ENCODE peak calls at places on chromosomes 3 and 15, in five cellular contexts. U, G, O, A and L are unnamed samples.

GRCh38 chr3:178778579-178778978 is 242.3 kb downstream of the KCNMB2 start:
- DNase-seq in U (no peak), G (no peak), O (no peak), A (no peak), L (no peak)

GRCh38 chr15:80517290-80517689 is 113.1 kb downstream of the ARNT2 start:
- DNase-seq in U (no peak), G (no peak), O (no peak), A (no peak), L (no peak)

GRCh38 chr3:154135511-154136173 is 14.5 kb downstream of the ARHGEF26 start:
- DNase-seq in U (no peak), G (peak), O (no peak), A (no peak), L (no peak)

GRCh38 chr3:150080058-150080730 is 109.5 kb upstream of the PFN2 start:
- DNase-seq in U (no peak), G (no peak), O (no peak), A (peak), L (no peak)

GRCh38 chr3:122383915-122384697 is at the start of gene FAM162A:
- DNase-seq in U (peak), G (peak), O (peak), A (peak), L (peak)

GRCh38 chr3:68876112-68876713 is 56.1 kb downstream of the TAFA4 start:
- DNase-seq in U (no peak), G (peak), O (no peak), A (peak), L (no peak)

GRCh38 chr15:50049871-50050270 is 69.2 kb downstream of the ATP8B4 start:
- DNase-seq in U (no peak), G (no peak), O (no peak), A (no peak), L (no peak)

GRCh38 chr3:149589332-149589731 is 68.5 kb downstream of the WWTR1 start:
- DNase-seq in U (no peak), G (no peak), O (no peak), A (no peak), L (no peak)

GRCh38 chr15:84006467-84006866 is 229.1 kb upstream of the GOLGA6L4 start:
- DNase-seq in U (no peak), G (no peak), O (no peak), A (no peak), L (no peak)

GRCh38 chr3:135215516-135215915 is 420.5 kb downstream of the EPHB1 start:
- DNase-seq in U (no peak), G (no peak), O (no peak), A (no peak), L (no peak)

GRCh38 chr3:101340591-101340990 is 20.2 kb upstream of the IMPG2 start:
- DNase-seq in U (no peak), G (no peak), O (no peak), A (no peak), L (no peak)

GRCh38 chr3:141556034-141556433 is 69.2 kb downstream of the RASA2 start:
- DNase-seq in U (no peak), G (no peak), O (no peak), A (no peak), L (no peak)

GRCh38 chr15:76533060-76533955 is 196.7 kb downstream of the ISL2 start:
- DNase-seq in U (no peak), G (no peak), O (no peak), A (no peak), L (no peak)

DNA sequence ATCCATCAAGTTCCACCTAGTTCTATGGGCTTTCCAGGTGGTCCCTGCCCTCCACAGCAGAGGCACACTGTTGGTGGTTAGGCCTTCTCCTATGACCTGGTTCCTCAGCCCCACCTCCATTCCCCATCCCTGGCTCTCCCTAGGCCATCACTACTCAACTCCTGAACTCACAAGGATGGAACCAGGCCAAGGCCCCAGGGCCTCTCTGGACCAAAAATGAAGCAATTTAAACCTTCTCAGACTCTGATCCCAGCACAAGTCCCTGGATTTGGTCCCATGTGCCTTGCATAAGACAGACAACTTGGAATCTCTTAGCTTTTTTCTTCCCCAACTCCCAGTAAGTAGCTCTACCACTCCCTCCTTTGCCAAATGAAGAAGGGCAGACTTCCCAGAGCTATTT is 14.4 kb upstream of the ACAN start:
- DNase-seq in U (peak), G (no peak), O (no peak), A (no peak), L (no peak)
- H3K4me3 ChIP-seq in U (no peak), G (no peak), O (no peak), A (no peak), L (no peak)

DNA sequence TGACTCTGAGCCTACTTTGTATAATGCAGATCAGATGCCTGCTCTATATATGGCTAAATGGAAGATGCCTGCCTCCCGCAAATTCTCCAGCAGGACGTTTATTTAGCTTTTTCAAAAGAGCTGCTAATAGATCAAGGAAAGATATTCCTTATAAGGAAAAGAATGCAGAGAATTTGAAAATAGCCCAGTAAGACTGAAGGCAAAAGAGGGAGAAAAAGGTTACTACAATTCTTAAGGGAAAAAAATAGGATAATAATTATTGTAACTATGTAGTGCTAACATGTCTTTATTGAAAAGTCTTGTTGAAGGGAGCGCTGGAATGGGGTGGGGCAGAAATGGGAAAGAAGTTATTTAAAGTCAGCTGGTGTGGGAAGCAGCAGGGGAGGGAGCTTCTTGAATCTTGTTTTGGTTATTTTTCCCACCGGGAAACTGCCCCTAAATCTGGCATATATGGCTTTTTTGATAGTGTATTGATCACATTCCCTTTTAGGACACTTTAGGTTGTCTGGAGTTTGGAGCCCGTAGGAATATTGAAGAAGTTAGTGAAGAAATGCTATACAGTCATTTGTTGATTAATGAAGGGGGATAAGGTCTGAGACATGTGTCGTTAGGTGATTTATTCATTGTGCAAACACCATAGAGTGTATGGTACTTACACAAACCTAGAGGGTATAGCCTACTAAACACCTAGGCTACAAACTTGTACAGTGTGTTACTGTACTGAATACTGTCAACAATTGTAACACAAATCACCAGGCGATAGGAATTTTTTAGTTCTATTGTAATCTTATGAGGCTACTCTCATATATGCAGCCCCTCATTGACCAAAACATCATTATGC is 3.1 kb downstream of the TPM1 start:
- DNase-seq in U (no peak), G (no peak), O (no peak), A (no peak), L (no peak)
- H3K4me3 ChIP-seq in U (peak), G (peak), O (peak), A (peak), L (peak)

GRCh38 chr15:99421172-99421656 is 144.6 kb upstream of the MEF2A start:
- DNase-seq in U (peak), G (no peak), O (no peak), A (no peak), L (no peak)
- H3K4me3 ChIP-seq in U (no peak), G (no peak), O (no peak), A (no peak), L (no peak)

GRCh38 chr15:28120359-28120640 is 21.2 kb upstream of the OCA2 start:
- DNase-seq in U (no peak), G (no peak), O (no peak), A (no peak), L (no peak)
- H3K4me3 ChIP-seq in U (no peak), G (no peak), O (no peak), A (no peak), L (no peak)

GRCh38 chr15:40160021-40160420 is 848 bp upstream of the BUB1B start:
- DNase-seq in U (no peak), G (no peak), O (no peak), A (no peak), L (no peak)
- H3K4me3 ChIP-seq in U (no peak), G (no peak), O (no peak), A (no peak), L (no peak)

GRCh38 chr3:8767667-8768363 is 1.6 kb downstream of the OXTR start:
- DNase-seq in U (no peak), G (peak), O (no peak), A (peak), L (no peak)

GRCh38 chr3:8767181-8767666 is 2.2 kb downstream of the OXTR start:
- DNase-seq in U (no peak), G (no peak), O (no peak), A (no peak), L (no peak)

GRCh38 chr3:8769088-8769822 is at the start of gene OXTR:
- DNase-seq in U (no peak), G (peak), O (peak), A (peak), L (peak)

GRCh38 chr3:8766148-8766547 is 3.3 kb downstream of the OXTR start:
- DNase-seq in U (no peak), G (no peak), O (no peak), A (no peak), L (no peak)

GRCh38 chr3:8768364-8769087 is 887 bp downstream of the OXTR start:
- DNase-seq in U (no peak), G (no peak), O (no peak), A (peak), L (no peak)
- H3K4me3 ChIP-seq in U (peak), G (peak), O (peak), A (peak), L (peak)

GRCh38 chr3:112643621-112644236 is 2.8 kb upstream of the CCDC80 start:
- DNase-seq in U (no peak), G (no peak), O (no peak), A (no peak), L (no peak)

GRCh38 chr3:112644453-112644852 is 3.5 kb upstream of the CCDC80 start:
- DNase-seq in U (no peak), G (no peak), O (no peak), A (no peak), L (no peak)

GRCh38 chr3:112640864-112641751 is at the start of gene CCDC80:
- DNase-seq in U (no peak), G (no peak), O (no peak), A (no peak), L (no peak)

GRCh38 chr3:112640333-112640863 is 545 bp downstream of the CCDC80 start:
- DNase-seq in U (no peak), G (no peak), O (no peak), A (peak), L (no peak)

GRCh38 chr3:112642912-112643506 is 2.1 kb upstream of the CCDC80 start:
- DNase-seq in U (peak), G (peak), O (peak), A (peak), L (peak)
- H3K4me3 ChIP-seq in U (no peak), G (no peak), O (peak), A (no peak), L (no peak)